ENCODE peak calls at places on chromosomes 1 and 21, in four cellular contexts. Z is CD4-positive, alpha-beta T cell; F is GM23338; W is WERI-Rb-1. H is an unnamed sample.

GRCh38 chr1:245673920-245674414 is 519.2 kb downstream of the KIF26B start:
- DNase-seq in Z (no peak), F (no peak), W (no peak), H (no peak)

GRCh38 chr1:207670192-207670591 is 25.3 kb downstream of the CR1L start:
- DNase-seq in Z (no peak), F (no peak), W (no peak), H (no peak)

GRCh38 chr1:169106921-169107672 is 607 bp downstream of the ATP1B1 start:
- DNase-seq in Z (no peak), F (peak), W (no peak), H (no peak)

GRCh38 chr1:63968663-63969460 is 195.0 kb downstream of the ROR1 start:
- DNase-seq in Z (no peak), F (no peak), W (no peak), H (no peak)

GRCh38 chr1:110630770-110631663 is 24.9 kb upstream of the KCNA2 start:
- DNase-seq in Z (peak), F (peak), W (peak), H (peak)

GRCh38 chr1:238063454-238063853 is 172.7 kb upstream of the ZP4 start:
- DNase-seq in Z (no peak), F (no peak), W (no peak), H (no peak)

GRCh38 chr1:101148987-101149386 is 87.8 kb upstream of the S1PR1 start:
- DNase-seq in Z (no peak), F (no peak), W (no peak), H (no peak)

GRCh38 chr1:235878082-235878781 is 11.5 kb upstream of the LYST start:
- DNase-seq in Z (no peak), F (no peak), W (no peak), H (no peak)

GRCh38 chr1:245177071-245177900 is 22.5 kb downstream of the KIF26B start:
- DNase-seq in Z (no peak), F (no peak), W (peak), H (peak)

GRCh38 chr1:51898090-51898734 is 19.7 kb upstream of the NRDC start:
- DNase-seq in Z (no peak), F (no peak), W (no peak), H (no peak)

GRCh38 chr1:246597340-246597739 is 31.1 kb downstream of the CNST start:
- DNase-seq in Z (no peak), F (no peak), W (no peak), H (no peak)

GRCh38 chr21:35323947-35324346 is 274.8 kb upstream of the RUNX1 start:
- DNase-seq in Z (no peak), F (no peak), W (no peak), H (no peak)

GRCh38 chr1:30684259-30684658 is 39.1 kb downstream of the MATN1 start:
- DNase-seq in Z (no peak), F (no peak), W (peak), H (no peak)

GRCh38 chr1:9615316-9616063 is 26.8 kb downstream of the TMEM201 start:
- DNase-seq in Z (peak), F (peak), W (peak), H (peak)

GRCh38 chr21:15191342-15191741 is 126.5 kb upstream of the NRIP1 start:
- DNase-seq in Z (no peak), F (no peak), W (no peak), H (no peak)

GRCh38 chr1:241899211-241899610 is 51.2 kb downstream of the EXO1 start:
- DNase-seq in Z (no peak), F (no peak), W (no peak), H (no peak)

GRCh38 chr1:38558055-38558454 is 301.5 kb downstream of the RRAGC start:
- DNase-seq in Z (no peak), F (peak), W (no peak), H (no peak)

GRCh38 chr1:245094954-245095353 is 59.8 kb upstream of the KIF26B start:
- DNase-seq in Z (no peak), F (no peak), W (no peak), H (no peak)

GRCh38 chr1:15331180-15331579 is 78.5 kb upstream of the EFHD2 start:
- DNase-seq in Z (no peak), F (no peak), W (no peak), H (no peak)

GRCh38 chr1:43932786-43933385 is 715 bp upstream of the ARTN start:
- DNase-seq in Z (no peak), F (no peak), W (no peak), H (no peak)

GRCh38 chr1:81299892-81300291 is 500.8 kb upstream of the ADGRL2 start:
- DNase-seq in Z (no peak), F (no peak), W (no peak), H (no peak)

GRCh38 chr1:167486090-167486824 is 32.1 kb downstream of the CD247 start:
- DNase-seq in Z (no peak), F (no peak), W (no peak), H (no peak)

GRCh38 chr1:161342836-161343235 is 24.8 kb downstream of the CFAP126 start:
- DNase-seq in Z (no peak), F (no peak), W (no peak), H (no peak)

GRCh38 chr1:204128964-204129896 is 22.6 kb downstream of the ETNK2 start:
- DNase-seq in Z (peak), F (peak), W (peak), H (peak)

GRCh38 chr1:230913496-230913895 is 45.2 kb upstream of the C1orf198 start:
- DNase-seq in Z (no peak), F (no peak), W (no peak), H (no peak)

GRCh38 chr21:35020902-35021301 is 28.2 kb downstream of the RUNX1 start:
- DNase-seq in Z (no peak), F (no peak), W (no peak), H (no peak)

DNA sequence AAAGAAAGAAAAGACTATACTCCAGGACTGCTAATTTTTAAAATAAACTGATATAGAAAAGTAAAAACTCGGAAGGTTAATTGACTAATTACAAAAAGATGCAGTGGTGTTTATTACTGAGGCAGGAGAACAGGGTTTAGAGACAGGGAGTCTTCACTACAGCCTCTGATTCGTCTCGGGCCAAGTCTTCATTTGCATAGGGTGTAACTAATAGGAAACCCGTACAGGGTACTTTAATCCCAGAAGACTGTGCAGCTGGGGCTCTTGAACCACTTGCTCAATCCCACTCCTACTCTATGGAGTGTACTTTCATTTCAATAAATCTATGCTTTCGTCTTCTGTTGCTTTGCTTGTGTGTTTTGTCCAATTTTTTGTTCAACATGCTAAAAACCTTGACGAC is 8.2 kb downstream of the SDHB start:
- DNase-seq in Z (no peak), F (no peak), W (peak), H (no peak)
- H3K27ac ChIP-seq in Z (no peak), F (no peak), W (no peak), H (no peak)

GRCh38 chr1:200671235-200671786 is 1.6 kb upstream of the DDX59 start:
- DNase-seq in Z (no peak), F (no peak), W (no peak), H (no peak)
- H3K27ac ChIP-seq in Z (no peak), F (no peak), W (peak), H (no peak)

DNA sequence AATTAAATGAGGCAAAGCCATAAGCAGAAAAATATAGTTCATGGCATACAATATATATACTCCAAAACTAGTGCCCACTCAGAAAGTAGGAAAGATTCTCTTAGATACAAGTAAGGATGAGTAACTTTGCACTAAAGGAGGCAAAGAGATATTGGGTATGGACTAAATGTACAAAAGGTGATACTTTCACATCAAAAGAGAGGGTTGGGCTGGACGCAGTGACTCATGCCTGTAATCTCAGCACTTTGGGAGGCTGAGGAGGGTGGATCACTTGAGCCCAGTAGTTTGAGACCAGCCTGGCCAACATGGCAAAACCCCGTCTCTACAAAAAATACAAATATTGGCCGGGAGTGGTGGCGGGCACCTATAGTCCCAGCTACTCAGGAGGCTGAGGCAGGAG is 6.7 kb downstream of the KYAT3 start:
- DNase-seq in Z (no peak), F (no peak), W (no peak), H (no peak)
- H3K27ac ChIP-seq in Z (no peak), F (peak), W (no peak), H (peak)

GRCh38 chr1:194476872-194477271 is 1290.5 kb upstream of the B3GALT2 start:
- DNase-seq in Z (no peak), F (no peak), W (no peak), H (no peak)
- H3K27ac ChIP-seq in Z (no peak), F (no peak), W (no peak), H (no peak)

DNA sequence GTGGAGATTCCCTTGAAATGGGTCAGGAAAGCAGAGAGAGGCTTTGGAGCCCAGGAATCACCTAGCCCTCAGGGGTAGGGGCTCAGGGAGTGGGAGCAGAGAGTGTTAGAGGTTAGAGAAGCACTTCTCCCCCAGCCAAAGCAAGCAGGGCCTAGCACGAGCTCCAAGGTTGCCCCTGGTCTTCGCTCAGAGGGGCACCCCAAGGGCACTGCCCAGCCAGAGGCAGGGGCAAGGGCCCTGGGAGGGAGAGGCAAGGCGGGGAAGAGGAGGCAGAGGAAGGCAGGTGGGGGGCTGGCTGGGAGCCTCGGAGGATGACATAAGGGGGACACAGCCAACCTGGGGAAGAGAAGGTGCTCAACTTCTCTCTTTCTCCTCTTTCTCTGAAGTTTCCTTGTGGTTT is 71.9 kb downstream of the CASZ1 start:
- DNase-seq in Z (no peak), F (no peak), W (no peak), H (no peak)
- H3K27ac ChIP-seq in Z (no peak), F (no peak), W (peak), H (no peak)

GRCh38 chr1:96886474-96886873 is 164.9 kb downstream of the PTBP2 start:
- DNase-seq in Z (no peak), F (no peak), W (no peak), H (no peak)
- H3K27ac ChIP-seq in Z (no peak), F (no peak), W (no peak), H (no peak)

DNA sequence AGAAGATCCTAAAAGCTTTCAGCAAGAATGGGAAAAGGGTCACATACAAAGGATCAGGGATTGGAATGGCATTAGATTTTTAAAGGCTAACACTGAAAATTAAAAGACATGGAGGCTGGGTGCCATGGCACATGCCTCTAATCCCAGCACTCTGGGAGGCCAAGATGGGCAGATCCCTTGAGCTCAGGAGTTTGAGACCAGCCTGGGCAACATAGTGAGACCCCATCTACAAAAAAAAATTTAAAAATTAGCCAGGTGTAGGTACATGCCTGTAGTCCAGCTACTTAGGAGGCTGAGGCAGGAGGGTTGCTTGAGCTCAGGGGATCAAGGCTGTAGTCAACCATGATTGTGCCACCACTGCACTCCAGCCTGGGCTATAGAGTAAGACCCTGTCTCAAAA is 12.4 kb downstream of the LURAP1 start:
- DNase-seq in Z (no peak), F (no peak), W (no peak), H (no peak)
- H3K27ac ChIP-seq in Z (no peak), F (no peak), W (no peak), H (no peak)

DNA sequence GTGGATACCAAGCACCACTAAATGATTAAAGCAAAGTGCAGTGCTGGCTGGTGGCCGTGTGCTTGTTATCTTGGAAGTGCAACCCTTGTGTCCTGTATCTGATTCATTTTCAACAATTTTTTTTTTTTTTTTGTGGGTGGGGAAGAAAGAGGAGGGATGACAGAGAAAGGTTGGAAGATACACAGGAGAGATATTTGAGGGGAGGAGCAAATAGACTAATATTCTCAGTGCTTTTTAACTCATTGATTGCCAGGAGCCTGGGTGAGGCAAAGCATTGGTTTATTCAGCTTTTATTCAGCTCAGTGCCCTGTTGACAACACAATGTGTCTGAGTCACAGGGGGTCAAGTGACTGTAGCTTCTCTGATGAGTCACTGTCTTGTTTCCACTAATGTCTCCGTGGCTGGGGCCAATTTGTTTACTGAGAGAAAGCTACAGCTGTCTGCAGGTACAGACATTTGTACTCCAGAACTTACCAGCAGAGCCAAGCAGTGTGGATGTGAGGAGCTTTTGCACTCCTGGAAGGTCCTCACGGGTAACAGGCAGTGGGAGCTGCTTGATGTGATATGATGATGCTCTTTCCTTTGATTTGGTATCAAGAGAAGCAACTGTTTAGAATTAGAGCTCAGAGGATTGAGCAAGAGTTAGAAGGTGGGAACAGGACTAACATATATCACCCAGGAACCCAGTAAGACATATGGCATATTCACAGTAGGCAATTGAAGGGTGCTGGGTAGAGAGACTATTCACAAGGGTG is 23.6 kb upstream of the DNM3 start:
- DNase-seq in Z (peak), F (peak), W (no peak), H (no peak)
- H3K27ac ChIP-seq in Z (no peak), F (peak), W (no peak), H (no peak)

DNA sequence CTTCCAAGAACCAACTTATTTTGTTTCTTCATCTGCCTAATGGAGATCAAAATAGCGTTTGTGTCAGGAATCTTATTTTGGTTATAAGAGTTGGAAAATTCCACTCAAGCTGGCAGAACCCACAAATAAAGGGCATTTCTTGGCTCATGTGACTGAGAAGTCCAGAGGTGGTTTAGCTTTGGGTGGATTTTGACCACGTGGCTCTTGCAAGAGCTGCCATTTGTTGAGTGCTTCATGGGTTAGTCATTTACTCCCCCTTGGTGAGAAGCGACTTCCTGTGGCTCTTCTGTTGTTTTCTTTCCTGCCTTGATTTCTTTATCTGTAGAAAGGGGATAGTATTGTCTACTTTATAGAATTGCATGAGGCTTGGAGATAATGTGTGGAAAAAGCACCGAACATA is 9.5 kb upstream of the RNF186 start:
- DNase-seq in Z (no peak), F (no peak), W (no peak), H (no peak)
- H3K27ac ChIP-seq in Z (no peak), F (no peak), W (no peak), H (no peak)

DNA sequence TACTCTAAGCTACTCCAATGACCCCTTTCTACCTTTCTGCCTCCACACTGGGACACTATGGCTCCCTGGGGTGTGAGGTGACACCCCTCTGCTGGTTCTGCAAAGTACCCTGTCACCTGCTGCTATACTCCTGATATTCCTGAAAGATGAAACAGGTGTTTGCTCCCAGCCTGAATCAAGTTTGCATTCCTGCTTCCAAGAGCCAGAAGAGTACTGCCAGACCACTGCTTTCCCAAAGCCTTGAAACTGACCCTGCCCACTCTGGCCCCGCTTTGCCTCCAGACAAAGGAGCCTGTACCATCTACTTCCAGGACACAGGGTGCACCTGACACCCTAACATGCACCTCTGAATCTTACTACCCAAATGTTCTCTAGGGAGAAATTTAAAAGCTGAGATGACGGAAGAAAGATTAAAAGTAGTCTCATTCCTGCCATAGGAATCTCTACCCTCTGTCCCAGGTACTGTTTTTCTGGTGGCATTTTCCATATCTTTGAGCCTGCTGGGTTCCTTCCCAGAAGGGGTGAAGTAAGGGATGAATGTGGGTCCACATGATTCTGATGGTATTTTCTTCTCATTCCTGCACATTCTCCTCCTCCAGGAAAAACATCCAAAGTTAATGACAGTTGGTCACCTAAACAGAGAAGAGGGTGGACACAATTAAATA is 70.3 kb upstream of the DUSP10 start:
- DNase-seq in Z (no peak), F (no peak), W (no peak), H (no peak)
- H3K27ac ChIP-seq in Z (no peak), F (no peak), W (no peak), H (no peak)